ENCODE peak calls at places on chromosomes 2 and 18, in eight cellular contexts. O is Calu3, H is endothelial cell, C is A673, R is uterus, S is right atrium auricular region, P is GM23338, T is BE2C. J is an unnamed sample.

GRCh38 chr2:183059561-183059960 is 19.0 kb upstream of the DUSP19 start:
- DNase-seq in O (no peak), H (no peak), C (peak; percentile 22), R (no peak), S (no peak), P (no peak), T (no peak), J (no peak)

GRCh38 chr2:39300044-39300820 is 56.5 kb upstream of the CDKL4 start:
- DNase-seq in O (no peak), H (no peak), C (no peak), R (no peak), S (no peak), P (peak; percentile 14), T (no peak), J (no peak)

GRCh38 chr2:10137053-10137843 is 14.7 kb downstream of the RRM2 start:
- DNase-seq in O (no peak), H (no peak), C (no peak), R (no peak), S (no peak), P (no peak), T (no peak), J (no peak)

GRCh38 chr2:81250270-81250669 is 945.7 kb upstream of the LRRTM1 start:
- DNase-seq in O (no peak), H (no peak), C (no peak), R (no peak), S (no peak), P (no peak), T (no peak), J (no peak)

GRCh38 chr2:110116033-110116710 is 550 bp upstream of the MALL start:
- DNase-seq in O (peak; percentile 67), H (peak; percentile 40), C (no peak), R (no peak), S (peak; percentile 79), P (peak; percentile 72), T (no peak), J (no peak)

GRCh38 chr18:2919600-2919999 is 72.8 kb downstream of the EMILIN2 start:
- DNase-seq in O (no peak), H (no peak), C (no peak), R (no peak), S (peak; percentile 36), P (no peak), T (no peak), J (no peak)

GRCh38 chr18:24227976-24228660 is 89.3 kb downstream of the CABYR start:
- DNase-seq in O (peak; percentile 28), H (no peak), C (no peak), R (no peak), S (no peak), P (peak; percentile 24), T (no peak), J (no peak)

GRCh38 chr2:65586516-65586915 is 154.1 kb upstream of the SPRED2 start:
- DNase-seq in O (no peak), H (no peak), C (no peak), R (no peak), S (no peak), P (no peak), T (no peak), J (no peak)

GRCh38 chr2:110993557-110994231 is 127.0 kb upstream of the BCL2L11 start:
- DNase-seq in O (peak; percentile 52), H (no peak), C (peak; percentile 23), R (no peak), S (no peak), P (no peak), T (no peak), J (no peak)

DNA sequence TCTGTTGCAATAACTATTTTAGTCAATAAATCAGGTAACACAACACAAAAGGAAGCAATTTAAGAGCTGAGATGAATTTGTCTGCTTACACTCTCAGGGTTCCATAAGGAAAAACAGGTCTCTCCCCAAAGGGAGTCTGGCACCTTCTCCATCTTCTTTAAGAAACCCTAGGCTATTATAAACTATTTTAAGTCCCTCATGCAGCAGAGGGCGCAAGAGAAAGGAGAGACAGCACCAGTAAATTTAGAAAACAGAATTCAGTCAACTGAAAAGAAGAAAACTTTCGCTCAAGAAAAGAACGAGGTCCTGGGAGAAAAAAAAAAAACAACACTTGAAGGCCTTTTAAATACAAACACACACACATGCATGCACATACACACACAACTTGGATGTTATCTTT is 19.1 kb downstream of the SULT1C4 start:
- DNase-seq in O (no peak), H (no peak), C (peak; percentile 54), R (no peak), S (no peak), P (peak; percentile 73), T (peak; percentile 41), J (no peak)
- TF ChIP-seq CTCF in O (no peak), H (no peak), C (peak; percentile 50), R (no peak), S (no peak), P (peak; percentile 59), T (peak; percentile 40), J (peak; percentile 50)

DNA sequence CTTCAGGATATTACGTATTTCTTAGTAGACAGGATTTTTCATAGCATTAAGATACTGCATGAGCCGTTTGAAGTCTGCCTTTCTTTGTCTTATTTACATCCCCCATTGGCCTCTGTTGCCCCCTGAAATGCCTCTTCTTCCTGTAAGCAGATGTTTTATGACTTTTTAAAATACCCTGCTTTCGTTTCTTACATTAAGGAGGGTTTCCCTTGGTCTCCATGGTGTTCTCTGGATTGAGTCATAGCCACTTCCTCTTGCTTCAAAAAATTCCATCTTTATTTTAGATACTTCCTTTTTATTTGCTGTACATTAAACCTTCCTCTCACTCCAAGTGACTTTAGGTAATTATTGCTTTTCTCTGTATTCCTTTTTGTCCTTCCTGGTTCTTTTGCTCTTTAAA is 72.5 kb downstream of the ZNF532 start:
- DNase-seq in O (no peak), H (no peak), C (peak; percentile 82), R (no peak), S (no peak), P (no peak), T (no peak), J (no peak)
- TF ChIP-seq CTCF in O (no peak), H (no peak), C (no peak), R (no peak), S (no peak), P (no peak), T (no peak), J (no peak)

GRCh38 chr2:1591978-1592907 is 152.1 kb downstream of the PXDN start:
- DNase-seq in O (no peak), H (peak; percentile 71), C (peak; percentile 94), R (peak; percentile 79), S (peak; percentile 91), P (peak; percentile 93), T (peak; percentile 79), J (peak; percentile 90)

GRCh38 chr2:1588994-1589611 is 155.2 kb downstream of the PXDN start:
- DNase-seq in O (no peak), H (no peak), C (no peak), R (no peak), S (no peak), P (peak; percentile 40), T (no peak), J (no peak)

GRCh38 chr2:1588051-1588993 is 156.0 kb downstream of the PXDN start:
- DNase-seq in O (no peak), H (no peak), C (no peak), R (no peak), S (peak; percentile 30), P (no peak), T (no peak), J (no peak)

GRCh38 chr2:1591461-1591770 is 152.9 kb downstream of the PXDN start:
- DNase-seq in O (no peak), H (no peak), C (no peak), R (no peak), S (no peak), P (no peak), T (no peak), J (no peak)

GRCh38 chr2:1590611-1591460 is 153.5 kb downstream of the PXDN start:
- DNase-seq in O (no peak), H (no peak), C (no peak), R (no peak), S (no peak), P (peak; percentile 61), T (peak; percentile 51), J (no peak)
- TF ChIP-seq CTCF in O (no peak), H (no peak), C (no peak), R (no peak), S (no peak), P (peak; percentile 27), T (peak; percentile 22), J (peak; percentile 18)

GRCh38 chr2:15973446-15974202 is 33.3 kb downstream of the MYCN start:
- DNase-seq in O (no peak), H (no peak), C (no peak), R (no peak), S (no peak), P (no peak), T (peak; percentile 91), J (no peak)
- TF ChIP-seq CTCF in O (no peak), H (no peak), C (no peak), R (no peak), S (no peak), P (no peak), T (no peak), J (no peak)

GRCh38 chr2:198928026-198928425 is 529.7 kb downstream of the SATB2 start:
- DNase-seq in O (no peak), H (no peak), C (no peak), R (no peak), S (no peak), P (no peak), T (no peak), J (no peak)

DNA sequence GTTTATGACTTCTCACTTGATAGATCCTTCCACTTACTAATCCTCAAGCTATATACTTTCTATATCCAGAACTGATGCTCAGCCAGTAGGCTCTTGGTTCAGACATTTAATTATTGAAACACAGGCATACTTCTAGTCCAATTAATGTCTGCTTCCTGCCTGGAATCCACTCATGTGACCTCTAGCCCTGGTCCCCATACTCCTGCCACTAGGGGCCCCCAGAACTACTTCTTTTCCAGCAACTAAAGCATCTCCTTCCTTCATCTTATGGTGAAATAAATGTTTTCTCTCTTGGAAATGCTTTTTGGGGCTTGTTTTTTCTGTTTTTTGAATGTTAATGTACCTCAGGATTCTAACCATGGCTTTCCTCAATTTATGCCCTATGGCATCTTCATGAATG is 527.6 kb downstream of the SATB2 start:
- DNase-seq in O (peak; percentile 5), H (no peak), C (no peak), R (no peak), S (no peak), P (peak; percentile 61), T (no peak), J (no peak)
- TF ChIP-seq CTCF in O (no peak), H (no peak), C (peak; percentile 15), R (no peak), S (no peak), P (peak; percentile 73), T (peak; percentile 7), J (no peak)

DNA sequence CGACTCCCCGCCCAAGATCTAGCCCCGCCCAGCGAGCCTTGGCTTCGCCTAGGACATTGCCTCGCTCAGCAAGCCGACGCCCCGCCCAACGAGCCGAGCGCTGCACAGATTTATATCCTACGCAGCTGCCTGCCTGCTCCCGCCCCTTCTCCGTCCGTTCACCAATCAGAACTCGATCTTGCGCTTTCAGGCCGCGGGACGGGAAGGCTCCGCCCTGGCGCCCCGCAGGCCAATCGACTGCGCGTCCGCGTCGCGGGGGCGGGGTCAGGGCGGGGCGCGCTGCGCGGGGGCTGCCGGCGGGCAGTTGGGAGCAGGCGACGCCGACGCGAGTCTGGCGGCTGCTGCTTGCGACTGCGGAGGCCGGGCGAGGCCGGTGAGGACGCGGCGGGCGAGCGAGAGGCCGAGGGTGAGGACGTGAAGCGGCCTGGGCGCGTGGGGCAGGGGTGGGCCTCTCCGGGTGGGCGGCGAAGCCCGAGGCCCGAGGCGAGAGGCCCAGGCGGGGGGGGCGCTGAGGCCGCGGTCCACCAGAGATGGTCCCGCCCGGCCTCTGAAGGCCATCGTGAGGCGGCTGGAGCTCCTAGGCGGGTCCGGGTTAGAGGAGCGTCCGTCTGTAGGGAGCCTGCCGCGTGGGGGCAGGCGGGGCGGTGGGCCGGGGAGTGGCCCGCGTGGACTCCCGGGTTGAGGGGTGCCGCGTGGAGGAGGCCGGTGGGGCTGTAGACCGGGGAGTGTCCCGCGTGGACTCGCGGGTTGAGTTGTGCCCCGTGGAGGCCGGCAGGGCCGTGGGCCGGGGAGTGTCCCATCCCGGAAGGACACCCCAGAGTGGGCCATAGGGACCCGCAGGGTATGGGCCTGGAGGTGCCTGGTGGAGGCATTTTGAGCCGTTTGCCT is at the start of gene FARP2:
- DNase-seq in O (peak; percentile 98), H (peak; percentile 97), C (peak; percentile 99), R (peak; percentile 100), S (peak; percentile 99), P (peak; percentile 98), T (peak; percentile 100), J (peak; percentile 100)
- TF ChIP-seq CTCF in O (no peak), H (no peak), C (no peak), R (no peak), S (no peak), P (no peak), T (no peak), J (no peak)